ENCODE peak calls at places on chromosomes 5 and 9, in six cellular contexts. E is H1, D is HepG2, N is GM12878, X is K562, C is SK-N-SH. Q is an unnamed sample.

GRCh38 chr5:139543423-139543991 is 17.6 kb upstream of the UBE2D2 start:
- DNase-seq in D (no peak), E (peak; percentile 83), N (no peak), X (peak; percentile 75), C (peak; percentile 59), Q (no peak)

GRCh38 chr5:140141241-140141640 is 15.5 kb downstream of the IGIP start:
- DNase-seq in X (no peak), N (no peak), C (no peak), D (no peak), E (no peak), Q (no peak)

GRCh38 chr9:74379718-74380117 is 117.4 kb upstream of the RORB start:
- DNase-seq in X (no peak), D (peak; percentile 40), E (peak; percentile 54), C (peak; percentile 12), N (no peak), Q (no peak)

GRCh38 chr5:154945695-154946301 is 4.9 kb downstream of the MRPL22 start:
- DNase-seq in D (no peak), C (peak; percentile 31), N (no peak), X (no peak), E (no peak), Q (no peak)

GRCh38 chr9:86508208-86508903 is 154.1 kb upstream of the TUT7 start:
- DNase-seq in N (peak; percentile 9), E (no peak), D (no peak), C (no peak), X (no peak), Q (no peak)

GRCh38 chr9:21994526-21994995 is at the start of gene CDKN2B-AS1:
- DNase-seq in E (peak; percentile 74), X (no peak), N (no peak), C (peak; percentile 85), D (no peak), Q (no peak)

GRCh38 chr9:37966443-37967271 is 62.7 kb upstream of the SLC25A51 start:
- DNase-seq in X (no peak), E (no peak), D (peak; percentile 52), C (no peak), N (no peak), Q (no peak)

GRCh38 chr9:29211681-29212589 is 1638.7 kb upstream of the C9orf72 start:
- DNase-seq in D (peak; percentile 12), X (no peak), N (no peak), C (peak; percentile 89), E (peak; percentile 85), Q (no peak)

GRCh38 chr5:174737335-174737734 is 13.0 kb downstream of the MSX2 start:
- DNase-seq in N (no peak), D (no peak), C (no peak), X (no peak), E (no peak), Q (no peak)

GRCh38 chr5:143583385-143583784 is 179.9 kb upstream of the NR3C1 start:
- DNase-seq in X (no peak), E (no peak), N (no peak), C (no peak), D (no peak), Q (no peak)

GRCh38 chr9:83142389-83142788 is 79.4 kb upstream of the RASEF start:
- DNase-seq in X (no peak), C (no peak), D (no peak), E (no peak), N (no peak), Q (no peak)

GRCh38 chr9:37902804-37903580 is 935 bp downstream of the SLC25A51 start:
- DNase-seq in N (no peak), C (no peak), E (no peak), X (peak; percentile 46), D (peak; percentile 27), Q (no peak)

GRCh38 chr5:148740966-148741742 is 85.3 kb upstream of the ADRB2 start:
- DNase-seq in D (peak; percentile 42), C (peak; percentile 39), X (peak; percentile 41), N (no peak), E (no peak), Q (no peak)

GRCh38 chr5:111394580-111394979 is 117.8 kb downstream of the STARD4 start:
- DNase-seq in D (no peak), N (no peak), C (no peak), X (no peak), E (no peak), Q (peak; percentile 20)

GRCh38 chr5:164375051-164375450 is 869.6 kb downstream of the MAT2B start:
- DNase-seq in N (no peak), X (no peak), E (no peak), D (no peak), C (no peak), Q (no peak)

GRCh38 chr9:105515811-105516413 is 42.0 kb upstream of the FKTN start:
- DNase-seq in X (no peak), E (peak; percentile 59), D (no peak), N (no peak), C (no peak), Q (no peak)

GRCh38 chr5:55636711-55637110 is 75.4 kb downstream of the SLC38A9 start:
- DNase-seq in D (peak; percentile 39), N (no peak), E (no peak), C (no peak), X (no peak), Q (peak; percentile 6)

GRCh38 chr5:181246276-181247050 is 2.8 kb upstream of the RACK1 start:
- DNase-seq in E (peak; percentile 90), N (no peak), D (peak; percentile 74), X (peak; percentile 90), C (peak; percentile 93), Q (peak; percentile 84)

GRCh38 chr5:171801-172331 is 19.4 kb upstream of the LRRC14B start:
- DNase-seq in N (no peak), E (peak; percentile 33), X (no peak), D (no peak), C (no peak), Q (no peak)

GRCh38 chr9:133115604-133116345 is 5.3 kb downstream of the RALGDS start:
- DNase-seq in C (no peak), X (no peak), N (peak; percentile 79), E (no peak), D (no peak), Q (no peak)

DNA sequence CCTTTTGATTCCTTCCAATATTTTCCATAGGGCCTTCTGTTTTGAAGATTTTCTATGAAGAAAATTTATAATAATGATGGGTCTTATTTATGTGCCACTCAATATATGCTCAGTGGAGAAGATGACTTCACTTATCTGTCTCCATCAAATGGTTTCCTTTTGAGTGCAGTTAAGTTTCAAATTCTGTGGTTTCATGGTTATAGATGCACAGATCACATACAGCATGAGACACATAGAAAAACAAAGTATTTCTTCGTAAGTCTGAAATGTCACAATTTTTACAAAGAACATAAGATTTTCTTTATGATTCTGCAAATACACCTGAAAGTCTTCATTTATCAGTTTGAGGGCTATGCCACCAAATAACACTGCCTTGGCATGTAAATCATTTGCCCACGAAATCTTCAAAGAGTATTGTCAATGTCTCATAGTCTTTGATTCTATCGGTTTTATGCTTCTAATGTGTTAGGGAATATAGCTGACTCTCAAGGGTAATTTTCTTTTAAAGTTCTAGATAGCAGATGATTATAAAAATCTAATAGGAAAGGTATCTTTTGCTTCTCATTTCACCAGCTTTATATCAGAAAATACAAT is 14.1 kb downstream of the CFAP95 start:
- DNase-seq in X (no peak), D (no peak), C (no peak), N (no peak), E (no peak), Q (no peak)
- TF ChIP-seq GABPA in X (no peak), D (no peak), C (no peak), N (no peak), E (no peak), Q (no peak)

GRCh38 chr9:36396985-36397384 is 3.1 kb downstream of the RNF38 start:
- DNase-seq in X (no peak), D (no peak), C (no peak), E (no peak), N (no peak), Q (peak; percentile 17)
- TF ChIP-seq GABPA in X (no peak), D (no peak), C (no peak), E (no peak), N (no peak), Q (no peak)

GRCh38 chr5:44387391-44387790 is 1.8 kb downstream of the FGF10 start:
- DNase-seq in N (no peak), E (no peak), C (no peak), D (no peak), X (no peak), Q (no peak)

GRCh38 chr5:44388504-44389409 is 463 bp downstream of the FGF10 start:
- DNase-seq in D (no peak), E (peak; percentile 69), C (no peak), X (no peak), N (no peak), Q (no peak)

GRCh38 chr5:44389410-44389879 is at the start of gene FGF10:
- DNase-seq in X (no peak), C (peak; percentile 19), D (no peak), N (no peak), E (no peak), Q (no peak)

GRCh38 chr5:44390332-44390731 is 1.1 kb upstream of the FGF10 start:
- DNase-seq in N (no peak), E (no peak), C (no peak), D (no peak), X (no peak), Q (no peak)

GRCh38 chr5:44387911-44388310 is 1.3 kb downstream of the FGF10 start:
- DNase-seq in C (no peak), D (no peak), E (peak; percentile 49), X (no peak), N (no peak), Q (no peak)
- TF ChIP-seq GABPA in C (no peak), D (no peak), E (no peak), X (no peak), N (no peak), Q (no peak)

GRCh38 chr5:9183306-9183705 is 362.6 kb downstream of the SEMA5A start:
- DNase-seq in X (no peak), N (no peak), C (no peak), E (no peak), D (no peak), Q (no peak)
- TF ChIP-seq GABPA in X (no peak), N (no peak), C (no peak), E (no peak), D (no peak), Q (no peak)

GRCh38 chr9:27460225-27461023 is 63.7 kb upstream of the IFNK start:
- DNase-seq in X (no peak), D (no peak), C (no peak), E (no peak), N (peak; percentile 37), Q (no peak)

GRCh38 chr9:27453860-27454553 is 70.1 kb upstream of the IFNK start:
- DNase-seq in E (no peak), N (no peak), X (no peak), D (no peak), C (no peak), Q (no peak)

GRCh38 chr9:27462434-27462833 is 61.7 kb upstream of the IFNK start:
- DNase-seq in C (no peak), E (no peak), X (peak; percentile 10), D (no peak), N (no peak), Q (no peak)

GRCh38 chr9:27462846-27463245 is 61.2 kb upstream of the IFNK start:
- DNase-seq in D (no peak), X (no peak), C (no peak), N (no peak), E (no peak), Q (no peak)

GRCh38 chr9:27457445-27457844 is 66.6 kb upstream of the IFNK start:
- DNase-seq in C (no peak), X (peak; percentile 11), D (no peak), E (peak; percentile 54), N (no peak), Q (no peak)
- TF ChIP-seq GABPA in C (no peak), X (no peak), D (no peak), E (no peak), N (no peak), Q (no peak)

Q was measured in HL-60.